ENCODE peak calls at places on chromosome 10, in five cellular contexts. T, V, P, M and A are unnamed samples.

GRCh38 chr10:62243647-62243997 is 25.0 kb downstream of the RTKN2 start:
- DNase-seq in P (no peak), M (no peak), V (no peak), T (no peak), A (no peak)

GRCh38 chr10:49735848-49736563 is 26.1 kb downstream of the OGDHL start:
- DNase-seq in T (no peak), M (no peak), V (no peak), P (no peak), A (no peak)

GRCh38 chr10:49298990-49299815 is at the start of gene C10orf71:
- DNase-seq in M (no peak), P (no peak), T (no peak), V (no peak), A (peak)

GRCh38 chr10:77824893-77825292 is 101.7 kb downstream of the DLG5 start:
- DNase-seq in M (no peak), P (no peak), V (no peak), T (no peak), A (no peak)

GRCh38 chr10:3220853-3221252 is 48.3 kb upstream of the PITRM1 start:
- DNase-seq in P (no peak), M (no peak), V (no peak), T (no peak), A (no peak)

GRCh38 chr10:4151466-4151865 is 366.5 kb upstream of the KLF6 start:
- DNase-seq in V (no peak), M (no peak), P (no peak), T (no peak), A (no peak)

GRCh38 chr10:43250625-43250924 is 16.3 kb downstream of the RASGEF1A start:
- DNase-seq in T (no peak), P (no peak), V (no peak), M (no peak), A (no peak)

GRCh38 chr10:88080213-88080612 is 216.8 kb downstream of the PTEN start:
- DNase-seq in P (no peak), T (no peak), V (no peak), M (peak), A (no peak)

GRCh38 chr10:11757452-11757819 is 15.3 kb downstream of the ECHDC3 start:
- DNase-seq in V (no peak), M (peak), P (no peak), T (no peak), A (peak)

GRCh38 chr10:99521474-99522077 is 11.2 kb upstream of the NKX2-3 start:
- DNase-seq in P (no peak), T (no peak), V (no peak), M (peak), A (peak)

GRCh38 chr10:60536529-60537114 is 146.9 kb upstream of the ANK3 start:
- DNase-seq in M (no peak), P (no peak), V (peak), T (peak), A (no peak)

GRCh38 chr10:126504051-126504760 is 115.9 kb upstream of the ADAM12 start:
- DNase-seq in T (peak), M (peak), V (peak), P (no peak), A (peak)

GRCh38 chr10:130963786-130964522 is 347.6 kb downstream of the TCERG1L start:
- DNase-seq in T (no peak), M (no peak), V (no peak), P (no peak), A (no peak)

GRCh38 chr10:128087884-128088695 is 38.1 kb downstream of the MKI67 start:
- DNase-seq in P (no peak), V (no peak), M (peak), T (peak), A (peak)

GRCh38 chr10:22437620-22438588 is 92.6 kb downstream of the SPAG6 start:
- DNase-seq in T (no peak), V (no peak), M (peak), P (no peak), A (peak)

GRCh38 chr10:127872871-127873600 is 19.7 kb downstream of the CLRN3 start:
- DNase-seq in M (peak), V (no peak), P (no peak), T (no peak), A (no peak)

GRCh38 chr10:992523-993340 is 4.5 kb downstream of the GTPBP4 start:
- DNase-seq in P (peak), T (no peak), V (no peak), M (no peak), A (no peak)

GRCh38 chr10:29753283-29753682 is 118.5 kb upstream of the SVIL start:
- DNase-seq in P (no peak), V (no peak), T (no peak), M (no peak), A (no peak)

GRCh38 chr10:56082169-56082568 is 278.9 kb downstream of the ZWINT start:
- DNase-seq in M (no peak), T (no peak), P (no peak), V (no peak), A (no peak)

GRCh38 chr10:59319854-59320253 is 42.5 kb downstream of the FAM13C start:
- DNase-seq in P (no peak), M (no peak), V (no peak), T (peak), A (no peak)

GRCh38 chr10:31896972-31897384 is 31.7 kb downstream of the ARHGAP12 start:
- DNase-seq in M (no peak), P (no peak), V (no peak), T (peak), A (no peak)

GRCh38 chr10:71454347-71454746 is 57.6 kb downstream of the CDH23 start:
- DNase-seq in M (no peak), V (no peak), P (no peak), T (no peak), A (no peak)

GRCh38 chr10:21509391-21510217 is 15.9 kb downstream of the SKIDA1 start:
- DNase-seq in T (no peak), V (no peak), P (no peak), M (no peak), A (no peak)

GRCh38 chr10:44864637-44865288 is 46.4 kb upstream of the TMEM72 start:
- DNase-seq in M (peak), V (peak), P (peak), T (peak), A (peak)

GRCh38 chr10:27390681-27391080 is 113.4 kb upstream of the RAB18 start:
- DNase-seq in P (no peak), M (no peak), T (no peak), V (no peak), A (no peak)

GRCh38 chr10:125146791-125147604 is 13.4 kb downstream of the CTBP2 start:
- DNase-seq in M (no peak), V (no peak), T (no peak), P (no peak), A (no peak)

GRCh38 chr10:108615576-108616320 is 1307.6 kb downstream of the XPNPEP1 start:
- DNase-seq in P (no peak), M (no peak), T (no peak), V (no peak), A (no peak)

GRCh38 chr10:73413108-73413527 is 740 bp downstream of the ANXA7 start:
- DNase-seq in M (peak), P (peak), V (peak), T (peak), A (peak)

GRCh38 chr10:1180071-1180730 is 124.0 kb downstream of the WDR37 start:
- DNase-seq in V (no peak), T (no peak), M (no peak), P (no peak), A (no peak)

GRCh38 chr10:100618856-100619255 is 83.1 kb downstream of the HIF1AN start:
- DNase-seq in V (no peak), T (no peak), P (no peak), M (no peak), A (no peak)

GRCh38 chr10:100621360-100622205 is 85.8 kb downstream of the HIF1AN start:
- DNase-seq in M (no peak), T (no peak), V (no peak), P (no peak), A (peak)

GRCh38 chr10:100615911-100616310 is 80.2 kb downstream of the HIF1AN start:
- DNase-seq in M (no peak), V (no peak), P (no peak), T (no peak), A (no peak)

GRCh38 chr10:100620087-100620835 is 84.5 kb downstream of the HIF1AN start:
- DNase-seq in M (no peak), V (no peak), T (no peak), P (no peak), A (no peak)

DNA sequence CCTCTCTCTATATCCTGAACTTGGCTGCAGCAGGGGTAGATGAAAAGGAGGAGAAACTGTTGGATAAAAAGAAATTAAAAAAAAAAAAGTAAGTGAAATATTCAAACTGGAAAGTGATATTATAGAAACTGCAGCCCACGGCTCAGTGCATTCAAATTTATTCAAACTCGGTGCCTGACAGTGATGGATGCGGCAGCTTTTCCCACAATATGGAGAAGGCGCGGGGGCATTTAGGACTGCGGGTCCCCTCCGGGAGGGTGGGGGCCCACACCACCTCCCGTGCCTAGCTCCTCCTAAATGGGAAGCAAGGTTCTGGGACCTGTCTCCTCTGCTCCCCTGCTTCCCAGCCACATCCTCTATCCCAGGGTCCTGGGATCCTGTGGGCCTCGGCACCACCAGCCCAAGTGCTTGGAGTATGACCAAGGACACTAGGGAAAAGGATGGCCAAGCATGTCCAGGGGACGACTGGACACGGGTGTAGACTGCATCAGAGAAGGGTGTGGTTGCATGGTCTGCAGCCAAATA is 82.4 kb downstream of the HIF1AN start:
- DNase-seq in V (no peak), M (no peak), P (no peak), T (no peak), A (no peak)
- TF ChIP-seq SIN3A in V (no peak), M (no peak), P (no peak), T (no peak), A (no peak)

DNA sequence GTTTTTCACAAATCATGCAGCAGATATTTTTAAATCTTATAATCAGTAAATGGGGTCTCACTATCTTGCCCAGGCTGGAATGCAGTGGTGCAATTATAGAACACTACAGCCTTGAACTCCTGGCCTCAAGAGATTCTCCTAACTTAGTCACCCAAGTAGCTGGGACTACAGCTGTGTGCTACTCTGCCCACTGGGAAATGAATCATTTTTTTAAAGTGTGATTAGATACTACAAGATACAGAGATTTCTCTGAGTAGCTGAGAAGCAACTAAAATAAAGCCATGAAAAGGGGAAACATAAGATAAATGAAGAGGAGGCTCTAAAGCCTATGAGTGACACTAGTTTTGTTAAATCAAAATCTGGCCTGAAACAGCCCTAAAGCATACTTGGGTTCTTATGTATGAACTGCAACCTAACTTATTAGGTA is 119.7 kb downstream of the JMJD1C start:
- DNase-seq in T (no peak), M (peak), P (no peak), V (no peak), A (no peak)
- TF ChIP-seq CTCF in T (no peak), M (no peak), P (no peak), V (no peak), A (no peak)

GRCh38 chr10:15295540-15296325 is 75.4 kb downstream of the FAM171A1 start:
- DNase-seq in M (no peak), T (no peak), V (no peak), P (no peak), A (no peak)
- TF ChIP-seq SIN3A in M (no peak), T (no peak), V (no peak), P (no peak), A (no peak)

GRCh38 chr10:79159141-79159619 is 90.4 kb downstream of the ZMIZ1 start:
- DNase-seq in M (no peak), P (no peak), V (no peak), T (no peak), A (peak)

GRCh38 chr10:79158402-79159097 is 89.8 kb downstream of the ZMIZ1 start:
- DNase-seq in M (no peak), V (no peak), T (no peak), P (no peak), A (peak)

GRCh38 chr10:79161557-79161956 is 92.8 kb downstream of the ZMIZ1 start:
- DNase-seq in M (no peak), P (no peak), V (no peak), T (no peak), A (no peak)

GRCh38 chr10:79160191-79160590 is 91.4 kb downstream of the ZMIZ1 start:
- DNase-seq in V (no peak), T (no peak), M (no peak), P (no peak), A (no peak)

DNA sequence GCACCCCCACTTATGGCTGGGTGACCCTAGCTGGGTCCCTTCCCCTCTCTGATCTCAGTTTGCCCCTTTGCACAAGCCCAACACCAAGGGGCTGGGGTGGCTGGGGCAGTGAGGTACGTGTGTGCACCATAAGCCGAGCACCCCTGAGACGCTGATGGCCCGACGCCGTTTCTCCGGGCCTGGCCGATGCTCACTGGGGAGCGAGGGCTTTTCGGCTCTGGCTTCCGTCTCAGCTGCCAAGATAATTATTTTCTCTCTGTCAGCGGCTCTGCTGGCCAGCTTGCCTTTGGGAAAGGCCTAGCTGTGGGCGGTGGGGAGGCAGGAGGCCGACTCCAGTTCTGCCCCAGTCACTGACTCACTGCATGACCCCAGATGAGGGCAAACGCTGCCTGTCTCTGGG is 91.0 kb downstream of the ZMIZ1 start:
- DNase-seq in P (no peak), M (no peak), V (no peak), T (no peak), A (peak)
- TF ChIP-seq CTCF in P (no peak), M (no peak), V (no peak), T (no peak), A (no peak)

DNA sequence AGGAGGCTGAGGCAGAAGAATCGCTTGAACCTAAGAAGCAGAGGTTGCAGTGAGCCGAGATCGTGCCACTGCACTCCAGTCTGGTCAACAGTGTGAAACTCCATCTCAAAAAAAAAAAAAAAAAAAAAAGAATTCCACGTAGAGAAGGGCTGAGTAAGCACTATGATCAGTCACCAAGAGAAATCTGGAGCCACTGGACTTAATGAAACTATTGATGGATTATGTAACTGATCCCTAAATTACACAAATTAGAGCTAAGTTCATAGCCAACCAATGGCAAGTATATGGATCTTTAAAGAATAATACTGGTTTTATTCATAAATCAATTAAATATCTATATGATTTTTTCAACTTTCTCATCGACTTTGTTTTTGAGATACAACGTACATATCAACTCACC is 72.2 kb upstream of the ABLIM1 start:
- DNase-seq in P (no peak), T (no peak), V (no peak), M (no peak), A (no peak)
- TF ChIP-seq SIN3A in P (no peak), T (no peak), V (no peak), M (no peak), A (no peak)

DNA sequence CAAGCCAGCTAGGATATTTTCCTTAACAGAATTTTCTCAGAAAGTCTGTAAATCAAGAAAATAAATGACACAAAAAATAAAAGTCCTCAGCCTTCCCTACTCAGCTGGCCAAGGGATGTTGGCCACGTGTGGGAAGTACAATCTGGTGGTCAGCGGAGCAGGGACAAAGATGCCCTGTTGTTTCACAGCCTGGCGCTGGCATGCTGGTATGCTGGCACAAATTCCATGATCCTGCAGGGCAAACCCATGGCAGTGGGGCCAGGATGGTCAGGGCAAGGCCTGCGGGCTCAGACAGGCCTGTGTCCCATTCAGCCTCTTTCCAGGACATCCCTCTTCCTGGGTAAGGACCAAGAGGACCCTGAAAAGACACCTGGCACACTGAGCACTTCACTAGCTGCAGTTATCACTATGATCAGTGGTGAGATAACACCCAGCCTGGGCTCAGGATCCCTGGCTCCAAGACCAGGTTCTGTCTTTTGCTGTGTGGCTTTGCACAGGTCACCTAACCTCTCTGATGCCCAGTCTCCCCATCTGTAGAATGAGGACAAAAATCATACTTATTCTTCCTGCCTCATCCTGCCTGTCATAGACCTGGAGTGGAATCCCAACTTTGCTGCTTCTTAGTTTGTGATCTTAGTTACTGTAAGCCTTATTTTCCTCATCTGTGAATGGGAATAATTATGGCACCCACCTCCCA is 10.8 kb upstream of the HSPA12A start:
- DNase-seq in V (no peak), P (no peak), T (no peak), M (no peak), A (no peak)
- TF ChIP-seq CTCF in V (no peak), P (no peak), T (no peak), M (no peak), A (no peak)

GRCh38 chr10:26216949-26217395 is 398 bp downstream of the GAD2 start:
- DNase-seq in P (no peak), V (no peak), M (no peak), T (no peak), A (peak)

GRCh38 chr10:26216577-26216948 is at the start of gene GAD2:
- DNase-seq in P (no peak), V (no peak), M (no peak), T (no peak), A (no peak)

GRCh38 chr10:26215534-26215922 is 1.0 kb upstream of the GAD2 start:
- DNase-seq in M (no peak), P (no peak), T (no peak), V (no peak), A (no peak)

GRCh38 chr10:26215923-26216576 is 524 bp upstream of the GAD2 start:
- DNase-seq in V (no peak), M (no peak), P (no peak), T (no peak), A (peak)

GRCh38 chr10:26217396-26218105 is 977 bp downstream of the GAD2 start:
- DNase-seq in P (no peak), V (no peak), M (no peak), T (no peak), A (peak)
- TF ChIP-seq SIN3A in P (no peak), V (no peak), M (no peak), T (no peak), A (no peak)

GRCh38 chr10:68572151-68572550 is 12.0 kb downstream of the TET1 start:
- DNase-seq in V (no peak), M (no peak), T (no peak), P (no peak), A (no peak)
- TF ChIP-seq CTCF in V (no peak), M (no peak), T (no peak), P (no peak), A (no peak)

GRCh38 chr10:85862771-85863170 is 503.8 kb downstream of the GRID1 start:
- DNase-seq in V (no peak), T (no peak), P (no peak), M (no peak), A (no peak)

GRCh38 chr10:85861513-85862197 is 504.9 kb downstream of the GRID1 start:
- DNase-seq in P (no peak), M (no peak), V (no peak), T (no peak), A (no peak)

GRCh38 chr10:85864173-85864549 is 502.4 kb downstream of the GRID1 start:
- DNase-seq in P (no peak), T (no peak), V (no peak), M (no peak), A (no peak)

GRCh38 chr10:85863301-85864172 is 503.1 kb downstream of the GRID1 start:
- DNase-seq in P (no peak), M (no peak), V (no peak), T (no peak), A (no peak)

GRCh38 chr10:85864866-85865526 is 501.6 kb downstream of the GRID1 start:
- DNase-seq in P (no peak), V (no peak), M (no peak), T (no peak), A (no peak)
- TF ChIP-seq SIN3A in P (no peak), V (no peak), M (no peak), T (no peak), A (no peak)

GRCh38 chr10:117741524-117741923 is 199.0 kb downstream of the EMX2 start:
- DNase-seq in T (no peak), V (no peak), P (no peak), M (no peak), A (no peak)
- TF ChIP-seq CTCF in T (no peak), V (peak), P (no peak), M (no peak), A (no peak)